ENCODE peak calls at places on chromosomes 7 and 10, in ten cellular contexts. L is mammary epithelial cell, Y is GM10248, V is AG10803, U is tibial nerve, E is LNCaP clone FGC, C is RWPE1, J is A549, M is cardiac muscle cell, N is WTC11. D is an unnamed sample.

GRCh38 chr7:128883622-128884549 is 21.2 kb downstream of the ATP6V1F start:
- DNase-seq in N (peak; percentile 95), E (no peak), U (peak; percentile 75), L (peak; percentile 47), V (peak; percentile 52), C (peak; percentile 69), J (peak; percentile 74), Y (peak; percentile 93), M (peak; percentile 80), D (no peak)

GRCh38 chr10:100148353-100149211 is 37.2 kb downstream of the ERLIN1 start:
- DNase-seq in J (peak; percentile 37), L (peak; percentile 99), Y (peak; percentile 63), M (peak; percentile 17), N (no peak), C (peak; percentile 95), V (peak; percentile 35), U (no peak), E (no peak), D (peak; percentile 37)

GRCh38 chr7:70134029-70134445 is 535.8 kb downstream of the AUTS2 start:
- DNase-seq in L (no peak), E (no peak), U (no peak), Y (no peak), N (no peak), J (no peak), V (peak; percentile 87), M (peak; percentile 41), C (no peak), D (peak; percentile 16)

GRCh38 chr10:52818019-52818418 is 45.4 kb upstream of the MBL2 start:
- DNase-seq in V (peak; percentile 19), M (peak; percentile 60), N (no peak), L (peak; percentile 79), U (no peak), E (peak; percentile 74), Y (peak; percentile 34), C (peak; percentile 44), J (peak; percentile 58), D (peak; percentile 27)

GRCh38 chr10:121926669-121927360 is 1.0 kb downstream of the ATE1 start:
- DNase-seq in L (no peak), N (no peak), M (peak; percentile 31), Y (peak; percentile 31), V (peak; percentile 26), E (no peak), J (peak; percentile 74), U (no peak), C (peak; percentile 14), D (peak; percentile 14)

GRCh38 chr10:4725917-4726606 is 99.9 kb upstream of the AKR1E2 start:
- DNase-seq in M (peak; percentile 72), N (no peak), J (peak; percentile 90), V (peak; percentile 72), C (peak; percentile 60), E (no peak), U (no peak), Y (no peak), L (peak; percentile 89), D (peak; percentile 93)

GRCh38 chr10:3874988-3875841 is 90.2 kb upstream of the KLF6 start:
- DNase-seq in J (no peak), L (no peak), U (no peak), V (no peak), Y (peak; percentile 56), E (no peak), M (no peak), C (no peak), N (no peak), D (no peak)

GRCh38 chr10:116599991-116600390 is 9.2 kb downstream of the PNLIPRP1 start:
- DNase-seq in C (no peak), J (no peak), E (no peak), U (no peak), N (no peak), Y (no peak), L (no peak), V (no peak), M (no peak), D (no peak)

GRCh38 chr7:117202511-117202910 is 120.3 kb downstream of the WNT2 start:
- DNase-seq in C (no peak), U (no peak), L (peak; percentile 12), Y (no peak), V (peak; percentile 50), N (no peak), M (peak; percentile 14), J (no peak), E (no peak), D (no peak)

GRCh38 chr10:29878492-29878891 is 180.9 kb downstream of the JCAD start:
- DNase-seq in U (no peak), V (no peak), L (no peak), N (no peak), M (no peak), J (no peak), Y (no peak), E (no peak), C (no peak), D (no peak)

GRCh38 chr7:121499526-121500123 is 103.5 kb upstream of the FAM3C start:
- DNase-seq in M (no peak), V (no peak), U (no peak), Y (no peak), C (no peak), N (no peak), J (no peak), L (no peak), E (no peak), D (no peak)

GRCh38 chr10:18400911-18401260 is 250.5 kb downstream of the NSUN6 start:
- DNase-seq in V (no peak), Y (peak; percentile 14), C (no peak), L (no peak), J (no peak), N (peak; percentile 48), U (no peak), E (no peak), M (no peak), D (no peak)

GRCh38 chr10:4947635-4948596 is 15.3 kb upstream of the AKR1C1 start:
- DNase-seq in Y (no peak), C (peak; percentile 94), M (peak; percentile 95), J (peak; percentile 92), N (no peak), E (peak; percentile 32), L (peak; percentile 97), V (peak; percentile 94), U (peak; percentile 22), D (peak; percentile 85)

GRCh38 chr7:128863433-128863989 is 855 bp downstream of the ATP6V1F start:
- DNase-seq in N (peak; percentile 50), E (peak; percentile 34), V (peak; percentile 77), Y (peak; percentile 68), U (no peak), C (peak; percentile 70), J (peak; percentile 76), L (peak; percentile 63), M (peak; percentile 77), D (peak; percentile 52)

GRCh38 chr10:4041531-4042096 is 256.6 kb upstream of the KLF6 start:
- DNase-seq in V (no peak), E (no peak), L (no peak), M (no peak), J (no peak), U (no peak), Y (no peak), N (no peak), C (no peak), D (no peak)

GRCh38 chr10:21722209-21722608 is 188.2 kb downstream of the MLLT10 start:
- DNase-seq in N (no peak), U (no peak), M (no peak), V (no peak), J (no peak), Y (no peak), L (no peak), C (no peak), E (no peak), D (no peak)
- TF ChIP-seq CTCF in N (no peak), U (no peak), M (no peak), V (no peak), J (no peak), Y (no peak), L (no peak), C (no peak), E (no peak), D (no peak)

DNA sequence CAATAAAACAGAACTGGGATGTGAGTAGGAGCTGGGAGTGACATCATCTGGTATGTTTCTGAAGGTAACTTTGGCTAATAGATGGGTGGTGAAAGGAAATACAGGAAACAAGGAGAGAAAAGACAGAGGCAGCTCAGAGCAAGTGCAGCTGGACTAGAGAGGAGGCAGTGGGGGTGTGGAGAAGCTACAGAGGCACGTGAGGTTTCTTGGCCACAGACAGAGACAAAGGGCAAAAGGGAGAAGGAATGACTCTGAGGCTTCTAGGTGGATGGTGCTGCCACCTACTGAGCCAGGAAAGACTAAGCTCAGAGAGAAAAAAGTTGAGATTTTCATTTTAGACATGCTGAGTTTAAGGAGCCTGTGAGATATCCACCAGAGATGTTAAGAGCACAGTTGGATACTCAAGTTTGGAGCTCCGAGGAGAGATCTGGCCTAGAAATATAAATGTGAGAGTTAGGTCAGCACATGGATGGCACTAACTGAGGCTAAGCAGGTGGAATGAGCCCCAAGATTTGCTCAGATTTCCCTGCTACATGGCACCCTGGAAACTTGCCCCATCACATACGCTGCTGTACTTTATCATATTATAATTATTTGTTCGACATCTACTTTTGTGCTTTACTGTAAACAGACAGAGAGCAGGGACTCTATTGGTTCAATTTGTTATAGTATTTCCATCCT is 293.0 kb upstream of the IMMP2L start:
- DNase-seq in N (peak; percentile 25), M (peak; percentile 86), L (peak; percentile 48), Y (peak; percentile 26), V (peak; percentile 76), C (peak; percentile 27), U (no peak), J (peak; percentile 58), E (peak; percentile 76), D (peak; percentile 39)
- TF ChIP-seq CTCF in N (no peak), M (peak; percentile 76), L (peak; percentile 68), Y (peak; percentile 44), V (peak; percentile 84), C (peak; percentile 42), U (no peak), J (peak; percentile 64), E (peak; percentile 68), D (peak; percentile 65)

DNA sequence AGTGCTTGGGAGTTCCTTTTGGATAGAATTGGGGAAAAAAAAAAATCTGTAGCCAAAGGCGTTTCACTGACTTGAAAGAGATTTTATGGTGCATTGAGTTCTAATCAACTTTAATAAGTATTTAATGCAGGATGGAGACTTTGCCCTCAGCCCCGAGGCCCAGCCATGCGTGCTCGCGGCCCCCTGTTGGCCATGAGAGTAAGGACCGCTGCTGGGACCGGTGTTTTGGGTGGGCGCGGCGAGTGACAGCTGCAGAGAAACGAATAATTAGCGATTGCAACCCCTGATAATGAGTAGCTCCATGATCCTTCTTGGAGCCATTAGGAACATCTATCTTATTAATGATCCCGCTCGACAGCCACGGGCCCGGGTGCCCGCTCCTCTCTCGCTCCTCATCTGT is 347.4 kb downstream of the RPS24 start:
- DNase-seq in E (no peak), J (no peak), N (peak; percentile 53), L (no peak), C (no peak), V (no peak), Y (no peak), U (no peak), M (no peak), D (no peak)
- TF ChIP-seq CTCF in E (peak; percentile 16), J (no peak), N (peak; percentile 63), L (no peak), C (no peak), V (peak; percentile 20), Y (no peak), U (no peak), M (peak; percentile 41), D (peak; percentile 13)

DNA sequence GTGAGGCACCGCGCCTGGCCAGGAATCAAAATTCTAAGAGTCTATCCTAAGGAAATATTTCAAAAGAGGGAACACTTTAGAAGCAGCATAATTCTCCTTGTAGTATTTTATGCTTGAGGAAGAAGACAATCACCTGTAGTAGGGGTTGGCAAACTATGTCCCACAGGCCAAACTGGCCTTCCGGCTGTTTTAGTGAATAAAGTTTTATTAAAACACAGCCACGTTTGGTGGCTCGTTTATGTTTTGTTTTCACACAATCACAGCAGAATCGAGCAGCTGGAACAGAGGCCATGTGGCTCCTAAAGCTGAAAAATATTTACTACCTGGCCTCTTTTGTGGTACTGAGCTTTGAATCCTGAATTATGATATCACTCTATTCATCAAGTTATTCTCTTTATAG is 131.7 kb upstream of the TNS3 start:
- DNase-seq in C (no peak), V (no peak), N (no peak), U (no peak), M (no peak), L (no peak), E (no peak), J (no peak), Y (no peak), D (no peak)
- TF ChIP-seq CTCF in C (no peak), V (no peak), N (no peak), U (no peak), M (no peak), L (no peak), E (no peak), J (no peak), Y (no peak), D (no peak)

D was measured in astrocyte.